ENCODE peak calls at places on chromosome 6, in seven cellular contexts. C is HCT116, F is A549, Z is K562, I is SK-N-SH, T is GM12878, Q is HepG2. W is an unnamed sample.

GRCh38 chr6:17107768-17108325 is 6.0 kb downstream of the STMND1 start:
- DNase-seq in C (no peak), F (no peak), Z (no peak), I (no peak), T (no peak), Q (no peak), W (no peak)

GRCh38 chr6:38150681-38151296 is 331.3 kb downstream of the ZFAND3 start:
- DNase-seq in C (no peak), F (no peak), Z (no peak), I (no peak), T (no peak), Q (no peak), W (no peak)

GRCh38 chr6:40803897-40804702 is 216.9 kb upstream of the LRFN2 start:
- DNase-seq in C (no peak), F (no peak), Z (no peak), I (no peak), T (no peak), Q (no peak), W (no peak)

GRCh38 chr6:88869263-88870023 is 94.0 kb downstream of the RNGTT start:
- DNase-seq in C (no peak), F (no peak), Z (no peak), I (no peak), T (no peak), Q (no peak), W (no peak)

GRCh38 chr6:109701201-109701600 is 10.1 kb downstream of the FIG4 start:
- DNase-seq in C (no peak), F (no peak), Z (no peak), I (no peak), T (no peak), Q (no peak), W (no peak)

GRCh38 chr6:78598966-78599365 is 268.4 kb upstream of the IRAK1BP1 start:
- DNase-seq in C (peak; percentile 98), F (peak; percentile 72), Z (no peak), I (no peak), T (no peak), Q (no peak), W (no peak)

GRCh38 chr6:52423971-52424381 is 3.8 kb downstream of the EFHC1 start:
- DNase-seq in C (no peak), F (peak; percentile 16), Z (no peak), I (no peak), T (no peak), Q (peak; percentile 54), W (no peak)

GRCh38 chr6:2244261-2245102 is 923 bp downstream of the GMDS start:
- DNase-seq in C (no peak), F (no peak), Z (no peak), I (no peak), T (no peak), Q (peak; percentile 35), W (peak; percentile 51)

GRCh38 chr6:46190889-46191288 is 20.1 kb upstream of the ENPP5 start:
- DNase-seq in C (no peak), F (no peak), Z (no peak), I (no peak), T (no peak), Q (no peak), W (no peak)

GRCh38 chr6:169824021-169824420 is 72.6 kb downstream of the ERMARD start:
- DNase-seq in C (no peak), F (no peak), Z (no peak), I (no peak), T (no peak), Q (no peak), W (no peak)

GRCh38 chr6:115120394-115120793 is 777.6 kb upstream of the HS3ST5 start:
- DNase-seq in C (no peak), F (no peak), Z (no peak), I (peak; percentile 11), T (no peak), Q (no peak), W (no peak)

GRCh38 chr6:160172704-160173103 is 51.1 kb downstream of the SLC22A1 start:
- DNase-seq in C (no peak), F (no peak), Z (no peak), I (no peak), T (no peak), Q (no peak), W (no peak)

GRCh38 chr6:13769655-13770053 is 44.7 kb downstream of the MCUR1 start:
- DNase-seq in C (no peak), F (no peak), Z (no peak), I (peak; percentile 36), T (no peak), Q (no peak), W (no peak)

GRCh38 chr6:142550310-142550709 is 248.5 kb downstream of the ADGRG6 start:
- DNase-seq in C (no peak), F (no peak), Z (no peak), I (no peak), T (no peak), Q (no peak), W (no peak)

GRCh38 chr6:145809785-145810184 is 4.8 kb downstream of the FBXO30 start:
- DNase-seq in C (no peak), F (no peak), Z (no peak), I (no peak), T (no peak), Q (no peak), W (no peak)

GRCh38 chr6:137145421-137145820 is 28.0 kb downstream of the IL22RA2 start:
- DNase-seq in C (no peak), F (no peak), Z (no peak), I (no peak), T (no peak), Q (no peak), W (no peak)

GRCh38 chr6:27495386-27496135 is 22.7 kb upstream of the ZNF184 start:
- DNase-seq in C (peak; percentile 59), F (peak; percentile 90), Z (peak; percentile 94), I (peak; percentile 38), T (peak; percentile 64), Q (peak; percentile 80), W (peak; percentile 90)

GRCh38 chr6:149563928-149564325 is 2.2 kb upstream of the GINM1 start:
- DNase-seq in C (no peak), F (no peak), Z (no peak), I (no peak), T (no peak), Q (no peak), W (no peak)

GRCh38 chr6:133613231-133613630 is 275.7 kb upstream of the TCF21 start:
- DNase-seq in C (no peak), F (no peak), Z (no peak), I (no peak), T (no peak), Q (no peak), W (no peak)

GRCh38 chr6:169881976-169882375 is 130.6 kb downstream of the ERMARD start:
- DNase-seq in C (no peak), F (no peak), Z (no peak), I (no peak), T (no peak), Q (no peak), W (no peak)

GRCh38 chr6:7882505-7883257 is 27.9 kb downstream of the TXNDC5 start:
- DNase-seq in C (no peak), F (no peak), Z (no peak), I (no peak), T (no peak), Q (peak; percentile 47), W (no peak)

GRCh38 chr6:130513770-130514169 is 148.0 kb downstream of the TMEM200A start:
- DNase-seq in C (no peak), F (no peak), Z (peak; percentile 14), I (no peak), T (peak; percentile 45), Q (no peak), W (no peak)

GRCh38 chr6:125533710-125534397 is 215.6 kb upstream of the HEY2 start:
- DNase-seq in C (no peak), F (no peak), Z (no peak), I (no peak), T (no peak), Q (peak; percentile 24), W (no peak)

GRCh38 chr6:4225207-4225872 is 90.0 kb upstream of the ECI2 start:
- DNase-seq in C (no peak), F (no peak), Z (peak; percentile 23), I (no peak), T (no peak), Q (peak; percentile 27), W (peak; percentile 11)
- H3K4me3 ChIP-seq in C (no peak overlapping the region), F (no peak overlapping the region), Z (no peak overlapping the region), I (no peak overlapping the region), T (no peak overlapping the region), Q (no peak overlapping the region), W (no peak overlapping the region)

GRCh38 chr6:26243132-26243531 is 121.9 kb upstream of the BTN3A2 start:
- DNase-seq in C (no peak), F (no peak), Z (no peak), I (no peak), T (no peak), Q (no peak), W (no peak)
- TF ChIP-seq MAX in C (no peak), F (no peak), Z (no peak), I (no peak), T (no peak), Q (no peak), W (no peak)

DNA sequence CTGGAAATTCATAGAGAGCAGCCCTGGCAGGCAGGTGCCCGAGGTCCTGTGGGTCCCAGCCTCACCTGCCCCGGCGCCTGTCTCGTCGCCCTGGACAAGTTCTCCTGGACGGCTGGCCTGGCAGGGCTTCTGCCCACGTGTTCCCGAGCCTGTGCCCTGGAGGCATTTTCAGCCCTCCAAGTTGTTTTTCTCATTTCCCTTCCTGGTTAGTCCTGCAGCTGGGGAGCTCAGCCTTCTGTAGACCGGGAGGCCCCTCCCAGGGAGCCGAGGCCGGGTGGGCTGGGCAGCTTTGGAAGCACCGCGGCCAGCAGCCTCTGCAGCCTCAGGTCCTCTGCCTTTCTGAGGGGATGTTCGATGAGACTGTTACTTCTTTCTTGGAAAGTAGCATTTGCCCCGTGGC is 207.3 kb downstream of the SMOC2 start:
- DNase-seq in C (no peak), F (no peak), Z (no peak), I (peak; percentile 76), T (no peak), Q (no peak), W (no peak)
- H3K4me3 ChIP-seq in C (no peak overlapping the region), F (no peak overlapping the region), Z (no peak overlapping the region), I (no peak overlapping the region), T (no peak overlapping the region), Q (no peak overlapping the region), W (no peak overlapping the region)

GRCh38 chr6:112342511-112342910 is 4.6 kb upstream of the RFPL4B start:
- DNase-seq in C (no peak), F (no peak), Z (no peak), I (no peak), T (no peak), Q (no peak), W (no peak)

GRCh38 chr6:112335736-112336135 is 11.4 kb upstream of the RFPL4B start:
- DNase-seq in C (no peak), F (no peak), Z (no peak), I (no peak), T (no peak), Q (no peak), W (no peak)

GRCh38 chr6:112337209-112337638 is 9.9 kb upstream of the RFPL4B start:
- DNase-seq in C (peak; percentile 43), F (peak; percentile 62), Z (peak; percentile 31), I (peak; percentile 84), T (no peak), Q (peak; percentile 50), W (peak; percentile 26)

GRCh38 chr6:112343375-112343774 is 3.8 kb upstream of the RFPL4B start:
- DNase-seq in C (no peak), F (no peak), Z (no peak), I (no peak), T (no peak), Q (no peak), W (no peak)

GRCh38 chr6:112338310-112338709 is 8.8 kb upstream of the RFPL4B start:
- DNase-seq in C (no peak), F (no peak), Z (no peak), I (no peak), T (no peak), Q (no peak), W (no peak)
- TF ChIP-seq MAX in C (no peak), F (no peak), Z (no peak), I (no peak), T (no peak), Q (no peak), W (no peak)

W was measured in NB4.